ENCODE peak calls at places on chromosomes 3 and 15, in nine cellular contexts. D, Z, H, R, K, I, P, X and E are unnamed samples.

GRCh38 chr3:46027021-46027705 is at the start of gene XCR1:
- DNase-seq in D (no peak), Z (no peak), H (no peak), R (no peak), K (no peak), I (no peak), P (no peak), X (no peak), E (no peak)

GRCh38 chr15:66006986-66007385 is 137.7 kb downstream of the RAB11A start:
- DNase-seq in D (peak; percentile 65), Z (no peak), H (no peak), R (no peak), K (no peak), I (no peak), P (no peak), X (peak; percentile 72), E (no peak)

GRCh38 chr3:65406470-65406869 is 632.2 kb downstream of the MAGI1 start:
- DNase-seq in D (no peak), Z (no peak), H (no peak), R (no peak), K (no peak), I (no peak), P (no peak), X (no peak), E (no peak)

GRCh38 chr3:126081618-126082333 is 2.1 kb downstream of the SLC41A3 start:
- DNase-seq in D (peak; percentile 88), Z (no peak), H (no peak), R (peak; percentile 9), K (no peak), I (no peak), P (no peak), X (peak; percentile 18), E (no peak)

GRCh38 chr15:75902129-75902557 is 1.5 kb upstream of the FBXO22 start:
- DNase-seq in D (no peak), Z (peak; percentile 22), H (peak; percentile 76), R (no peak), K (no peak), I (no peak), P (no peak), X (peak; percentile 98), E (no peak)

GRCh38 chr15:98442379-98442833 is 205.9 kb upstream of the IGF1R start:
- DNase-seq in D (peak; percentile 80), Z (no peak), H (no peak), R (peak; percentile 51), K (peak; percentile 70), I (peak; percentile 34), P (peak; percentile 46), X (peak; percentile 87), E (peak; percentile 15)

GRCh38 chr3:144296808-144297207 is 325.2 kb downstream of the DIPK2A start:
- DNase-seq in D (no peak), Z (no peak), H (no peak), R (no peak), K (no peak), I (no peak), P (no peak), X (no peak), E (no peak)

GRCh38 chr3:58009749-58010535 is 1.7 kb downstream of the FLNB start:
- DNase-seq in D (no peak), Z (no peak), H (no peak), R (no peak), K (no peak), I (no peak), P (no peak), X (peak; percentile 38), E (no peak)

GRCh38 chr3:179156170-179156569 is 8.0 kb downstream of the PIK3CA start:
- DNase-seq in D (no peak), Z (no peak), H (no peak), R (no peak), K (no peak), I (no peak), P (no peak), X (no peak), E (no peak)

GRCh38 chr3:198113219-198114053 is 153.4 kb downstream of the LMLN start:
- DNase-seq in D (no peak), Z (peak; percentile 27), H (no peak), R (no peak), K (peak; percentile 22), I (no peak), P (no peak), X (peak; percentile 5), E (no peak)

GRCh38 chr3:5136619-5137429 is 14.7 kb downstream of the ARL8B start:
- DNase-seq in D (peak; percentile 45), Z (no peak), H (peak; percentile 3), R (no peak), K (no peak), I (peak; percentile 7), P (peak; percentile 19), X (peak; percentile 58), E (peak; percentile 44)

GRCh38 chr15:66654718-66655375 is 47.2 kb upstream of the SMAD6 start:
- DNase-seq in D (no peak), Z (no peak), H (no peak), R (peak; percentile 35), K (no peak), I (peak; percentile 27), P (no peak), X (peak; percentile 55), E (no peak)

GRCh38 chr3:28768439-28768838 is 419.8 kb upstream of the AZI2 start:
- DNase-seq in D (no peak), Z (no peak), H (no peak), R (no peak), K (no peak), I (no peak), P (no peak), X (no peak), E (no peak)

GRCh38 chr3:9932843-9933560 is 632 bp upstream of the CRELD1 start:
- DNase-seq in D (peak; percentile 82), Z (peak; percentile 85), H (peak; percentile 70), R (peak; percentile 91), K (peak; percentile 87), I (peak; percentile 78), P (peak; percentile 81), X (peak; percentile 90), E (peak; percentile 85)

GRCh38 chr15:50059883-50060282 is 59.1 kb downstream of the ATP8B4 start:
- DNase-seq in D (no peak), Z (no peak), H (no peak), R (no peak), K (no peak), I (no peak), P (no peak), X (no peak), E (no peak)

GRCh38 chr15:35362195-35362829 is 183.7 kb downstream of the DPH6 start:
- DNase-seq in D (no peak), Z (peak; percentile 32), H (no peak), R (no peak), K (no peak), I (no peak), P (no peak), X (no peak), E (no peak)

GRCh38 chr3:114318295-114318694 is 24.5 kb downstream of the TIGIT start:
- DNase-seq in D (no peak), Z (no peak), H (no peak), R (peak; percentile 44), K (no peak), I (no peak), P (no peak), X (peak; percentile 19), E (no peak)

GRCh38 chr3:43747641-43748040 is 56.9 kb downstream of the ABHD5 start:
- DNase-seq in D (no peak), Z (no peak), H (no peak), R (no peak), K (no peak), I (no peak), P (no peak), X (no peak), E (no peak)